ENCODE peak calls at places on chromosomes 11 and 22, in seven cellular contexts. D is HL-60; S is neuronal stem cell; O is cardiac muscle cell; Z is AG04450; W is psoas muscle; G is effector memory CD4-positive, alpha-beta T cell. A is an unnamed sample.

GRCh38 chr11:2831826-2832717 is 53.5 kb downstream of the CDKN1C start:
- DNase-seq in D (no peak), S (no peak), O (no peak), Z (no peak), W (peak; percentile 7), G (no peak), A (no peak)

GRCh38 chr11:65633390-65634139 is 4.3 kb upstream of the SIPA1 start:
- DNase-seq in D (no peak), S (no peak), O (no peak), Z (no peak), W (no peak), G (no peak), A (no peak)

GRCh38 chr11:100730266-100730665 is 43.2 kb downstream of the ARHGAP42 start:
- DNase-seq in D (no peak), S (no peak), O (peak; percentile 66), Z (no peak), W (no peak), G (no peak), A (no peak)

GRCh38 chr11:117597083-117597482 is 199.9 kb downstream of the DSCAML1 start:
- DNase-seq in D (peak; percentile 9), S (peak; percentile 66), O (peak; percentile 51), Z (no peak), W (no peak), G (no peak), A (no peak)

GRCh38 chr11:578276-579035 is 2.2 kb downstream of the PHRF1 start:
- DNase-seq in D (no peak), S (no peak), O (no peak), Z (no peak), W (no peak), G (no peak), A (no peak)

GRCh38 chr22:29706493-29706892 is 13.3 kb upstream of the CABP7 start:
- DNase-seq in D (no peak), S (no peak), O (no peak), Z (no peak), W (no peak), G (no peak), A (no peak)

GRCh38 chr11:65112551-65113360 is 1.1 kb downstream of the TM7SF2 start:
- DNase-seq in D (peak; percentile 55), S (no peak), O (no peak), Z (no peak), W (peak; percentile 67), G (peak; percentile 53), A (peak; percentile 34)

GRCh38 chr11:116579857-116580727 is 192.7 kb downstream of the BUD13 start:
- DNase-seq in D (no peak), S (peak; percentile 12), O (no peak), Z (no peak), W (no peak), G (no peak), A (no peak)

GRCh38 chr11:58058276-58059010 is 27.7 kb downstream of the OR6Q1 start:
- DNase-seq in D (no peak), S (no peak), O (no peak), Z (no peak), W (no peak), G (no peak), A (no peak)

GRCh38 chr22:24965822-24966626 is 13.5 kb downstream of the KIAA1671 start:
- DNase-seq in D (no peak), S (no peak), O (no peak), Z (no peak), W (peak; percentile 41), G (no peak), A (no peak)

GRCh38 chr11:12402691-12403120 is 25.3 kb downstream of the PARVA start:
- DNase-seq in D (no peak), S (no peak), O (peak; percentile 76), Z (no peak), W (no peak), G (no peak), A (no peak)

GRCh38 chr11:111044751-111045407 is 200.6 kb upstream of the POU2AF2 start:
- DNase-seq in D (no peak), S (no peak), O (no peak), Z (no peak), W (no peak), G (no peak), A (no peak)

GRCh38 chr11:122181893-122182292 is 65.9 kb upstream of the BLID start:
- DNase-seq in D (no peak), S (no peak), O (no peak), Z (no peak), W (no peak), G (no peak), A (no peak)
- H3K27ac ChIP-seq in D (no peak overlapping the region), S (no peak overlapping the region), O (no peak overlapping the region), Z (no peak overlapping the region), W (no peak overlapping the region), G (no peak overlapping the region), A (peak overlapping the region; percentile 11)

GRCh38 chr11:8067929-8068575 is 13.0 kb upstream of the TUB start:
- DNase-seq in D (no peak), S (no peak), O (peak; percentile 17), Z (no peak), W (no peak), G (no peak), A (no peak)
- H3K27ac ChIP-seq in D (no peak overlapping the region), S (no peak overlapping the region), O (no peak overlapping the region), Z (peak overlapping the region; percentile 61), W (peak overlapping the region; percentile 46), G (no peak overlapping the region), A (no peak overlapping the region)

DNA sequence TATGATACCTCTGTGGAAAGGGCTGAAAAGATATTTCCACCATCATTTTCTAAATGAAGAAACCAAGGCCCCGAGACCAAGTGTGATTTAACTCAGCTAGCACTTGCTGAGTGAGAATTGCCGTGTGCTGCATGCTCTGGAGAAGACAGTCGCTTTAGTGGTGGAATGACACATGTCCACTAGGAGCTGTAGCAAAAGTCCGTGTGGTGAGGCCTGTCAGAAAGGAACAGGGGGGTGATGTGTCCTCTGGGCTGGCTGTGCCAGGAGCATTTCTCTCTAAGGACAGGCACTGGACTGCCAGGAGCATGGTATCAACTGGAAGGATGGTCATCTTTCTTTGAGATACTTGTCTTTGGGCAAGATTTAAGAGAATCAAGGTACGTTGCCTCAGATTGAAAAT is 72.8 kb downstream of the ATXN10 start:
- DNase-seq in D (no peak), S (no peak), O (no peak), Z (no peak), W (no peak), G (no peak), A (no peak)
- H3K27ac ChIP-seq in D (no peak overlapping the region), S (no peak overlapping the region), O (no peak overlapping the region), Z (no peak overlapping the region), W (peak overlapping the region; percentile 74), G (no peak overlapping the region), A (no peak overlapping the region)

GRCh38 chr11:46461461-46461927 is 69.9 kb upstream of the CHRM4 start:
- DNase-seq in D (no peak), S (no peak), O (no peak), Z (no peak), W (no peak), G (no peak), A (no peak)
- H3K27ac ChIP-seq in D (no peak overlapping the region), S (no peak overlapping the region), O (no peak overlapping the region), Z (no peak overlapping the region), W (no peak overlapping the region), G (no peak overlapping the region), A (no peak overlapping the region)

GRCh38 chr11:61007383-61007970 is 36.0 kb downstream of the CD6 start:
- DNase-seq in D (no peak), S (no peak), O (no peak), Z (no peak), W (no peak), G (no peak), A (no peak)

GRCh38 chr11:61002598-61002997 is 31.1 kb downstream of the CD6 start:
- DNase-seq in D (no peak), S (no peak), O (no peak), Z (no peak), W (no peak), G (no peak), A (no peak)

GRCh38 chr11:61000426-61000825 is 28.9 kb downstream of the CD6 start:
- DNase-seq in D (no peak), S (no peak), O (no peak), Z (no peak), W (no peak), G (no peak), A (no peak)

GRCh38 chr11:61004841-61005240 is 33.4 kb downstream of the CD6 start:
- DNase-seq in D (no peak), S (no peak), O (peak; percentile 65), Z (no peak), W (no peak), G (no peak), A (no peak)

DNA sequence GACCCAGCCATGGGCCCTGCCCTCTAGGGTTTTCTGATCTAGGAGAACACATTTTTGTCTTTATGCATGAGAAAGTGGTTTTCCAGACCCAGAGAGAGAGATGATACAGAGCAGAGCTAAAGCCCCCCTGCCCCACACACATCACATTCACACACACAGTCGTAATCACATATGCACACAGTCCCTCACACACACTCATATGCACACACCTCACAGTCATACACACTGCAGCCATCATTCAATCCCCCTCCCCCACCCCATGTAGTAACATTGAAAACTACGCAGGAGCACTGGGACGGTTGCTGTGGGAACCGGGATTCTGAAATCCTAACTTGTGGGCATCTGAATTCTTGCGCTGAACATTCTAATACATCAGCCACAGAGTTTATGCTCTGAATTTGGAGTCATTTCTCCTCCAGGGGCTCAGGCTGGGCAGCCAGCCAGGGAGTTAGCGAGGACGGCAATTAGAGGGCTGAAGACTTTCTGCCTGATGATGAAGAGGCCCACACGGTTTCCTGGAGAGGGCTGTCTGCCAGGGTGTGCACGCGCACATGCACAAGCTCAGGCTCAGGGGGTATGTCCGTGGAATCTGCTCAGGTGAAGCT is 32.7 kb downstream of the CD6 start:
- DNase-seq in D (no peak), S (no peak), O (peak; percentile 82), Z (no peak), W (no peak), G (no peak), A (no peak)
- H3K27ac ChIP-seq in D (no peak overlapping the region), S (no peak overlapping the region), O (no peak overlapping the region), Z (no peak overlapping the region), W (no peak overlapping the region), G (peak overlapping the region; percentile 69), A (no peak overlapping the region)

DNA sequence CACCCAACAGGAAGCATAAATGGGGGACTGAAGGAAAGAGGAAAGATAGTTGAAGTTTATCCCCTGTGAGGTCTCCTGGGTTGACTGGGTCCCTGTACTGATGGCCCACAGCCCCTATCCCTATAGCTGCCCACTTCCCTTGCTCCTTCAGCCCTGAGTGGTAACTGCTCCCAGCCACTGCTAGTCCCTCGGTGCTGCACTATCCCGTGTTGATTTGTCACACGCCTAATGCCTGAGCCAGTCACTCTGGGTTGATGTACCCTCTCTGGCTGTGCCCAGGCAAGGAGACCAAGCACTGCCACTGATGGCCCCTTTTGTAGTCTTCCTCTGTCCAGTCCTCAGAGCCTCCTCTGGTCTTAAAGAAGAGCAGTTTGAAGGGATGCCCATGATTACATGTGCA is 9.6 kb downstream of the GDPD5 start:
- DNase-seq in D (no peak), S (no peak), O (no peak), Z (no peak), W (no peak), G (no peak), A (no peak)
- H3K27ac ChIP-seq in D (no peak overlapping the region), S (no peak overlapping the region), O (no peak overlapping the region), Z (no peak overlapping the region), W (no peak overlapping the region), G (no peak overlapping the region), A (no peak overlapping the region)

A was measured in caudate nucleus.